ENCODE peak calls at places on chromosomes 4 and X, in six cellular contexts. Y is K562; W is erythroblast; G is stimulated activated CD4-positive, alpha-beta T cell treated with anti-CD3 and anti-CD28 coated beads, Interleukin-4, amount 100 ng/mL, for 48 hours; U is ACHN; X is NCI-H1694. B is an unnamed sample.
A peak's percentile ranks its signal among the peaks of the same experiment; 100 is the strongest.

GRCh38 chr4:92885632-92886031 is 581.9 kb downstream of the GRID2 start:
- DNase-seq in Y (no peak), G (no peak), U (no peak), W (no peak), X (no peak), B (no peak)

GRCh38 chr4:144615182-144615581 is 30.8 kb upstream of the HHIP start:
- DNase-seq in W (no peak), Y (no peak), U (no peak), G (no peak), X (no peak), B (no peak)

GRCh38 chrX:100413231-100413630 is 3.2 kb upstream of the PCDH19 start:
- DNase-seq in W (peak; percentile 27), G (no peak), Y (peak; percentile 44), U (peak; percentile 45), X (peak; percentile 74), B (peak; percentile 74)

GRCh38 chr4:82983450-82983849 is 27.2 kb downstream of the LIN54 start:
- DNase-seq in G (no peak), W (peak; percentile 75), Y (no peak), X (no peak), U (no peak), B (no peak)

GRCh38 chrX:39910651-39911050 is 187.1 kb downstream of the BCOR start:
- DNase-seq in Y (no peak), X (no peak), U (no peak), W (no peak), G (no peak), B (no peak)

GRCh38 chrX:375181-376036 is 11.3 kb downstream of the PPP2R3B start:
- DNase-seq in G (no peak), Y (no peak), X (no peak), U (no peak), W (no peak), B (no peak)

GRCh38 chrX:96683997-96684338 is 674 bp upstream of the DIAPH2 start:
- DNase-seq in Y (no peak), X (no peak), W (no peak), U (no peak), G (no peak), B (no peak)

GRCh38 chr4:69467797-69468196 is 27.9 kb downstream of the UGT2B4 start:
- DNase-seq in U (no peak), W (no peak), Y (no peak), X (no peak), G (no peak), B (no peak)

GRCh38 chrX:124341361-124342132 is 4.8 kb upstream of the SH2D1A start:
- DNase-seq in U (no peak), G (no peak), W (peak; percentile 12), Y (no peak), X (no peak), B (no peak)

GRCh38 chr4:74444891-74445642 is at the start of gene AREG:
- DNase-seq in U (peak; percentile 75), X (no peak), W (peak; percentile 78), Y (peak; percentile 91), G (peak; percentile 75), B (no peak)

GRCh38 chrX:101287402-101287801 is 3.7 kb downstream of the TAF7L start:
- DNase-seq in Y (peak; percentile 49), U (peak; percentile 29), G (no peak), X (peak; percentile 31), W (peak; percentile 23), B (peak; percentile 54)

GRCh38 chr4:7462509-7462971 is 27.8 kb upstream of the PSAPL1 start:
- DNase-seq in W (no peak), X (peak; percentile 44), G (no peak), U (peak; percentile 24), Y (peak; percentile 11), B (no peak)

GRCh38 chr4:86283341-86283740 is 76.5 kb downstream of the MAPK10 start:
- DNase-seq in U (no peak), Y (no peak), X (no peak), W (no peak), G (no peak), B (no peak)

GRCh38 chr4:154030747-154031146 is 241.9 kb upstream of the SFRP2 start:
- DNase-seq in G (no peak), W (no peak), X (no peak), Y (no peak), U (no peak), B (no peak)

GRCh38 chr4:155972098-155972497 is 18.4 kb upstream of the CTSO start:
- DNase-seq in X (no peak), Y (peak; percentile 1), G (no peak), U (peak; percentile 15), W (peak; percentile 1), B (no peak)

GRCh38 chrX:78665286-78665685 is 6.2 kb upstream of the RTL3 start:
- DNase-seq in U (no peak), X (no peak), W (no peak), Y (no peak), G (no peak), B (no peak)

GRCh38 chrX:47209508-47210238 is 8.8 kb upstream of the CDK16 start:
- DNase-seq in W (no peak), G (no peak), Y (no peak), X (no peak), U (no peak), B (no peak)

B was measured in NCI-H2227 treated with DMSO at 0.1 percent for 48 hours.